ENCODE peak calls at places on chromosomes 4 and X, in nine cellular contexts. K is astrocyte of the cerebellum, S is dorsolateral prefrontal cortex, H is thoracic aorta, N is AG04449, P is brain microvascular endothelial cell, O is cardiac fibroblast, Y is left lung, B is IMR-90. R is an unnamed sample.

GRCh38 chr4:150224896-150225591 is 146.8 kb downstream of the DCLK2 start:
- DNase-seq in K (peak), S (no peak), H (no peak), N (peak), P (peak), O (peak), Y (no peak), B (peak), R (peak)

GRCh38 chr4:98685225-98686045 is 27.0 kb upstream of the TSPAN5 start:
- DNase-seq in K (no peak), S (no peak), H (no peak), N (no peak), P (no peak), O (no peak), Y (no peak), B (no peak), R (no peak)

GRCh38 chr4:140186651-140187315 is 32.8 kb upstream of the MAML3 start:
- DNase-seq in K (peak), S (no peak), H (no peak), N (no peak), P (peak), O (peak), Y (no peak), B (peak), R (peak)

GRCh38 chr4:25310066-25310824 is 2.3 kb upstream of the ZCCHC4 start:
- DNase-seq in K (no peak), S (no peak), H (no peak), N (no peak), P (no peak), O (no peak), Y (no peak), B (no peak), R (no peak)

GRCh38 chr4:183723561-183724228 is 64.6 kb downstream of the TRAPPC11 start:
- DNase-seq in K (no peak), S (no peak), H (no peak), N (no peak), P (no peak), O (no peak), Y (no peak), B (no peak), R (no peak)

GRCh38 chr4:52192697-52193096 is 141.6 kb downstream of the SPATA18 start:
- DNase-seq in K (no peak), S (no peak), H (no peak), N (no peak), P (no peak), O (peak), Y (no peak), B (no peak), R (peak)

GRCh38 chr4:7808752-7809151 is 130.9 kb downstream of the AFAP1 start:
- DNase-seq in K (no peak), S (no peak), H (no peak), N (no peak), P (peak), O (peak), Y (no peak), B (peak), R (peak)

GRCh38 chr4:151537726-151538125 is 128.8 kb downstream of the FHIP1A start:
- DNase-seq in K (peak), S (no peak), H (no peak), N (no peak), P (no peak), O (peak), Y (no peak), B (no peak), R (peak)

GRCh38 chr4:66640216-66640615 is 905.1 kb downstream of the CENPC start:
- DNase-seq in K (no peak), S (no peak), H (no peak), N (no peak), P (no peak), O (no peak), Y (no peak), B (no peak), R (no peak)

GRCh38 chr4:1346781-1347409 is at the start of gene UVSSA:
- DNase-seq in K (peak), S (peak), H (peak), N (peak), P (peak), O (peak), Y (peak), B (peak), R (peak)

DNA sequence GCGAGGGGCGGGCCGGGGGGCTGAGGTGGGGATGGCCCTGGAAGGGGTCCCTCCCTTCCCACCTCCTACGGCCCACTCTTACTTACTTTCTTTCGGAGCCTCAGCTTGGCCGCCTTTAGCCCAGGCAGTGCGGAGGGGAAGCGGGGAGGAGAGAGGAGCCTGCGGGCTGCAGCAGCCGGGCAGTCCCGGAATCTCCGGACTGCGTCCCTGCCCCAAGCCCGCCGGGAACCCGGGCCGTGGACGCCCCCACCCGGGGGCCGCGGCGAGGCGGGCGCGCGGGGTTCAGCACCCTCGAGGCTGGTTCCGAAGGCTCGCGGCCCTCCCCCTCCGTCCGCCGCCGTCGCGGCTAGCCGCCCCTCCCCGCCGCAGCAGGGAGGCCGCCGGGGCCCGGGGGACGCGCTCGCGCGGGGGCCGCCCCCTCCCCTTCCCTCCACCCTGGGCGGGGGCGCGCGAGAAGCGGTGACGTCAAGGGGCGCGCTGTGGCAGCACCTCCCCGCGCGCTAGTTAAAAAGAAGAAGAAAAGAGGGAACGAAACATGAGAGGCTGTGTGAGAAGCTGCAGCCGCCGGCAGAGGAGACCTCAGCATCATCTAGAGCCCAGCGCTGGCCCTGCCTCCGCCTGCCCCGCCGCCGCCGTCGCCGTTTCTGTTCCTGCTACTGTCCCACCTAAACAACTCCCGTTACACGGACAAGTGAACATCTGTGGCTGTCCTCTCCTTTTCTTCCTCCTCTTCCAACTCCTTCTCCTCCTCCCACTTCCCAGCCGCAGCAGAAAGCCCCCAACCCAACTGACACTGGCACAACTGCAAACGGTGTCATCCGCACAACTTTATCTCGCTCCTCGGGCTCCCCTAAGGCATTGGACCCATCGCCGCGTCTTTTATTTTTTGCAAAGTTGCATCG is at the start of gene HHIP:
- DNase-seq in K (peak), S (peak), H (no peak), N (no peak), P (peak), O (peak), Y (peak), B (peak), R (peak)
- H3K4me3 ChIP-seq in K (peak), S (peak), H (peak), N (peak), P (peak), O (peak), Y (peak), B (peak), R (peak)

GRCh38 chr4:71188197-71188625 is 150.6 kb upstream of the SLC4A4 start:
- DNase-seq in K (no peak), S (no peak), H (no peak), N (no peak), P (no peak), O (no peak), Y (no peak), B (no peak), R (no peak)
- TF ChIP-seq CTCF in K (peak), S (no peak), H (no peak), N (no peak), P (peak), O (no peak), Y (no peak), B (no peak), R (no peak)

GRCh38 chrX:16807976-16808542 is 21.8 kb downstream of the TXLNG start:
- DNase-seq in K (no peak), S (no peak), H (no peak), N (no peak), P (peak), O (peak), Y (no peak), B (peak), R (peak)

GRCh38 chrX:16804923-16805464 is 18.7 kb downstream of the TXLNG start:
- DNase-seq in K (no peak), S (no peak), H (no peak), N (no peak), P (no peak), O (no peak), Y (no peak), B (no peak), R (no peak)

DNA sequence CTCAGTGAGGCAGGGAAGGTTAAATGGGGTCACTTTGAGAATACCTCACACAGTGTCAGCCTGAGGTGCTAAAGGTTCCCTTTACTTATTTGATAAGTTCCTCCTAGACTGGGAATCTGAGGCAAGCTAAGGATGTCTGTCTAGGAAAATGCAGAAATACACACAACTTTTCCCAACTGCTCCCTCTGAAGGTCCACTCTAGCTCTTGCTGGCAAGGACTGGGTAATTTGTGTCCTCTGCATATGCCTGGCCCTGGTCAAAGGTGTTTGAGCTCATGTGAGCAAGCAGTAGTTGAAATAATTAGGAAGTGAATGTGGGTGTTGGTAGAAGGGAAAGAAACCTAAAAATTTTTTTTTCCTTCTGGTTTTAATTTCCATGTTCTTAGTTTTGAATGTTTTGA is 21.3 kb downstream of the TXLNG start:
- DNase-seq in K (no peak), S (no peak), H (no peak), N (no peak), P (no peak), O (peak), Y (no peak), B (peak), R (no peak)
- H3K4me3 ChIP-seq in K (no peak), S (no peak), H (peak), N (no peak), P (no peak), O (no peak), Y (no peak), B (no peak), R (peak)

GRCh38 chrX:12814434-12814833 is 23.2 kb downstream of the PRPS2 start:
- DNase-seq in K (peak), S (no peak), H (no peak), N (no peak), P (peak), O (peak), Y (no peak), B (peak), R (peak)
- TF ChIP-seq CTCF in K (peak), S (peak), H (peak), N (peak), P (peak), O (peak), Y (no peak), B (peak), R (peak)

GRCh38 chrX:107826286-107827136 is 845 bp downstream of the MID2 start:
- DNase-seq in K (no peak), S (no peak), H (no peak), N (no peak), P (peak), O (peak), Y (no peak), B (peak), R (peak)
- H3K4me3 ChIP-seq in K (peak), S (peak), H (peak), N (peak), P (peak), O (peak), Y (peak), B (peak), R (peak)

GRCh38 chrX:115360220-115360781 is 70.8 kb downstream of the LUZP4 start:
- DNase-seq in K (no peak), S (no peak), H (no peak), N (no peak), P (no peak), O (no peak), Y (no peak), B (no peak), R (no peak)

GRCh38 chrX:115366535-115366934 is 77.0 kb downstream of the LUZP4 start:
- DNase-seq in K (no peak), S (no peak), H (no peak), N (no peak), P (no peak), O (no peak), Y (no peak), B (no peak), R (no peak)

GRCh38 chrX:115367455-115367854 is 77.9 kb downstream of the LUZP4 start:
- DNase-seq in K (no peak), S (no peak), H (peak), N (no peak), P (peak), O (peak), Y (no peak), B (peak), R (no peak)

GRCh38 chrX:115364625-115365024 is 75.1 kb downstream of the LUZP4 start:
- DNase-seq in K (no peak), S (no peak), H (no peak), N (no peak), P (no peak), O (no peak), Y (no peak), B (peak), R (no peak)

GRCh38 chrX:115362334-115363095 is 73.0 kb downstream of the LUZP4 start:
- DNase-seq in K (peak), S (no peak), H (no peak), N (no peak), P (no peak), O (no peak), Y (no peak), B (peak), R (no peak)
- TF ChIP-seq CTCF in K (peak), S (no peak), H (no peak), N (no peak), P (peak), O (no peak), Y (no peak), B (peak), R (no peak)

GRCh38 chrX:10453945-10454344 is 166.4 kb downstream of the MID1 start:
- DNase-seq in K (no peak), S (no peak), H (no peak), N (no peak), P (no peak), O (no peak), Y (no peak), B (no peak), R (no peak)

GRCh38 chrX:10450229-10450958 is 170.0 kb downstream of the MID1 start:
- DNase-seq in K (peak), S (no peak), H (no peak), N (peak), P (peak), O (peak), Y (no peak), B (peak), R (peak)

GRCh38 chrX:10447577-10448214 is 172.7 kb downstream of the MID1 start:
- DNase-seq in K (peak), S (no peak), H (no peak), N (no peak), P (peak), O (peak), Y (no peak), B (peak), R (peak)

DNA sequence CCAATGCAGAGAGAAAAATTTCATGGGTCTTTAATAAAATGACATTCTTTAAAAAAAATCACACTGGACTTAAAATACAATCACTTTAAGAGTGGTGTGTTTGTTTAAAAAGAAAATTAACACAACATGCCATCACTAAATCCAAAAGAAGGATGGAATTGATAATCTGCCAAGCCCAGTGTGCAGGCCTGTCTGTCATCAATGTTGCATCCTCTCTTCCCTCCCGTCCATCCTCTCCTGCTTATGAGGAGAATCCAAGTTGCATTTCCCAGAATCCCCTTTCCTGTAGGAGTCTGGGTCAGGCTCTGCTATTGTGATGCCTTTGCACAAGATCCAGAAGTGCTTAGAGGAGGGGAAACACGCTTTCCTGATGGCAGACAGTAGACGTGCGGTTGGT is 169.4 kb downstream of the MID1 start:
- DNase-seq in K (no peak), S (no peak), H (no peak), N (no peak), P (peak), O (no peak), Y (no peak), B (no peak), R (peak)
- H3K4me3 ChIP-seq in K (no peak), S (no peak), H (no peak), N (no peak), P (no peak), O (no peak), Y (no peak), B (no peak), R (no peak)

GRCh38 chr4:138062929-138063328 is 179.2 kb downstream of the SLC7A11 start:
- DNase-seq in K (no peak), S (no peak), H (no peak), N (no peak), P (peak), O (peak), Y (no peak), B (peak), R (peak)

GRCh38 chr4:138063581-138063980 is 178.6 kb downstream of the SLC7A11 start:
- DNase-seq in K (no peak), S (no peak), H (no peak), N (no peak), P (no peak), O (no peak), Y (no peak), B (no peak), R (no peak)
- TF ChIP-seq CTCF in K (no peak), S (no peak), H (peak), N (no peak), P (peak), O (peak), Y (no peak), B (no peak), R (no peak)

GRCh38 chr4:54585321-54586000 is 72.3 kb upstream of the KIT start:
- DNase-seq in K (no peak), S (no peak), H (no peak), N (peak), P (peak), O (peak), Y (no peak), B (peak), R (peak)
- H3K4me3 ChIP-seq in K (no peak), S (no peak), H (no peak), N (no peak), P (no peak), O (no peak), Y (no peak), B (no peak), R (no peak)

GRCh38 chr4:81905966-81906365 is 434.3 kb upstream of the RASGEF1B start:
- DNase-seq in K (no peak), S (no peak), H (no peak), N (no peak), P (no peak), O (no peak), Y (no peak), B (no peak), R (no peak)
- TF ChIP-seq CTCF in K (no peak), S (no peak), H (no peak), N (no peak), P (no peak), O (no peak), Y (no peak), B (no peak), R (no peak)